ENCODE peak calls at places on chromosome 17, in four cellular contexts. T, R, P and K are unnamed samples.

GRCh38 chr17:56908061-56908542 is 5.7 kb downstream of the TRIM25 start:
- DNase-seq in T (no peak), R (no peak), P (peak), K (no peak)

GRCh38 chr17:67107811-67108210 is 63.5 kb downstream of the CACNG1 start:
- DNase-seq in T (no peak), R (no peak), P (no peak), K (no peak)

GRCh38 chr17:42288078-42288984 is at the start of gene STAT5A:
- DNase-seq in T (no peak), R (peak), P (peak), K (peak)

GRCh38 chr17:61574542-61575351 is 16.3 kb downstream of the NACA2 start:
- DNase-seq in T (peak), R (no peak), P (peak), K (peak)

GRCh38 chr17:57651451-57651850 is 93.6 kb downstream of the CCDC182 start:
- DNase-seq in T (no peak), R (no peak), P (no peak), K (no peak)

GRCh38 chr17:41687828-41688640 is 651 bp upstream of the EIF1 start:
- DNase-seq in T (no peak), R (peak), P (no peak), K (peak)

GRCh38 chr17:69592692-69593350 is 178.3 kb downstream of the MAP2K6 start:
- DNase-seq in T (no peak), R (no peak), P (no peak), K (no peak)

GRCh38 chr17:77572851-77573250 is 385.7 kb upstream of the TNRC6C start:
- DNase-seq in T (no peak), R (no peak), P (no peak), K (no peak)

GRCh38 chr17:6914711-6915110 is 81.1 kb upstream of the ALOX12 start:
- DNase-seq in T (no peak), R (no peak), P (peak), K (no peak)

GRCh38 chr17:40596261-40596919 is 31.1 kb upstream of the CCR7 start:
- DNase-seq in T (peak), R (no peak), P (peak), K (peak)

GRCh38 chr17:48484256-48484655 is 46.6 kb downstream of the HOXB1 start:
- DNase-seq in T (no peak), R (no peak), P (no peak), K (no peak)

GRCh38 chr17:51371732-51372151 is 111.4 kb downstream of the UTP18 start:
- DNase-seq in T (peak), R (peak), P (peak), K (peak)

GRCh38 chr17:67353929-67354557 is 12.3 kb downstream of the PSMD12 start:
- DNase-seq in T (no peak), R (no peak), P (no peak), K (peak)

GRCh38 chr17:78316867-78317816 is 42.7 kb downstream of the SOCS3 start:
- DNase-seq in T (no peak), R (peak), P (peak), K (peak)

GRCh38 chr17:18156171-18156975 is 27.3 kb upstream of the ALKBH5 start:
- DNase-seq in T (no peak), R (no peak), P (no peak), K (no peak)

GRCh38 chr17:5832886-5833285 is 237.3 kb upstream of the WSCD1 start:
- DNase-seq in T (peak), R (no peak), P (no peak), K (peak)

GRCh38 chr17:83007504-83008475 is 71.6 kb upstream of the METRNL start:
- DNase-seq in T (no peak), R (peak), P (no peak), K (no peak)

GRCh38 chr17:64069143-64069542 is 48.7 kb upstream of the ICAM2 start:
- DNase-seq in T (no peak), R (no peak), P (no peak), K (no peak)

GRCh38 chr17:76843703-76844484 is 24.3 kb upstream of the MGAT5B start:
- DNase-seq in T (no peak), R (no peak), P (peak), K (no peak)

GRCh38 chr17:73069846-73070245 is 22.6 kb downstream of the SLC39A11 start:
- DNase-seq in T (no peak), R (no peak), P (no peak), K (no peak)
- TF ChIP-seq CTCF in T (no peak), R (no peak), P (no peak), K (no peak)

DNA sequence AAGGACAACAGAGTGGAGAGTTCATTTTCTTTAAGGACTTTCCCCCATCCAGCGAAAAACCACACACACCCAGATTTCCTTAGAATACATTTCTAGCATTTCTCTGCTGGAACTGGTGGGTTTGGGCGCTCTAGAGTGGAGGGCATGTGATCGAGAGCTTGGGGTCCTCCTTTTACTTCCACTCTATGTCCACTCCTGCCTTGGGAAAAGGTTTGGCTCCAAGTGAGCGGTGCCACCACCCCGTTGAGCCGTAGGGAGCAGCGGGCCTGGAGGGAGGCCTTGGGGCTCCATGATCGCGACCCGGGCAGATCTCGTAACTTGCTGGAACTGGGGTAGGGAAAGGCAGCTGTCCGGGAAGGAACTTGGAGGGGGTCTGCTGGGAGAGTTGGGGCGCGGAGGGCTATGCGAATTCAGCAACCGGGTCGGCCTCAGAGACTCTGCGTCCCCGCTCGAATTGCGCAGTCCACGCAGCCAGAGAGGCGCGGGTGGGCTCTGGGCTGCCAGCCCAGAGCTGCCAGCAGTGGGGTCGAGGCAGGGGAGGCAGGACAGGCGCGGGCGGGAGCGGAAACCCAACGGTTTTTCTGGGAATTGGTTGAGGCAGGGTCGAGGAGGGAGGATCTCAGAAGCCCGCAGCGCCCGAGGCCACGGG is 2.3 kb downstream of the DLX4 start:
- DNase-seq in T (no peak), R (no peak), P (no peak), K (peak)
- TF ChIP-seq EZH2 in T (no peak), R (no peak), P (no peak), K (peak)

GRCh38 chr17:59547131-59547915 is 18.1 kb upstream of the DHX40 start:
- DNase-seq in T (no peak), R (no peak), P (no peak), K (peak)
- TF ChIP-seq POLR2AphosphoS5 in T (no peak), R (no peak), P (no peak), K (no peak)

DNA sequence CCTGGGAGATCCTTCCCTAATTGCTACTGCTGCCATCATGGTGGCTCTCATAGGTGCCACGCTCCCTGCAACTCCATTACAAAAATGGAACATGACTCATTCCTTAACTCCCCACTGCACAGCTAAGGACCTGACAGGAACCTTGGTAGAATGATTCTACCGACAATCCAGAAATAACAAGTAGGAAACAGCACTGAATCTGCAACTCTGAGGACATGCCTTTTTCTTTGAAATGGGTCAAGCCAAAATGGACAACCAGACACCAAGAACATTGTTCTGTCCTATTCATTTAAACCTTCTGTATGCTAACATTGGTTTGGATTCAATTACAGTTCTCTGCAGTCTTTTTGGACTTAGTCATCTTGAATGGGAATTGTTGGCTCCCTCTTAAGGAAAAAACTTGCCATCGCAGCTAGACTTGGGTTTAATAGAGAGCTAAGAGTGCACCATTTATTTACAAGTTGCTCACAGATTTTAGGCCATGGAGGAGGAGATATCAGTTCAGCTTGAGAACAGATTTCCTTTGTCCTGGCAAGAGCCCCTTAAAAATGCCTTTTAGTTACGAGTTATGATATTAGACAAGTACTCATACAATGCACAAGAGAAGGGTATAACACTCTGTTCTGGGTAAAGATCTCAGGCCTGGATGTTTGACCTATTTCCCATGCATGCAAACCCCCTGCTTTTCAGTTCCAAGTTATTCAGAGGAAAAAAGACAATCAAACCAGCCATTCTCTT is 20.9 kb upstream of the NSRP1 start:
- DNase-seq in T (peak), R (no peak), P (peak), K (peak)
- TF ChIP-seq CTCF in T (peak), R (peak), P (peak), K (peak)

GRCh38 chr17:81090361-81091133 is 55.6 kb downstream of the BAIAP2 start:
- DNase-seq in T (no peak), R (peak), P (peak), K (peak)
- TF ChIP-seq EZH2 in T (no peak), R (no peak), P (no peak), K (no peak)

DNA sequence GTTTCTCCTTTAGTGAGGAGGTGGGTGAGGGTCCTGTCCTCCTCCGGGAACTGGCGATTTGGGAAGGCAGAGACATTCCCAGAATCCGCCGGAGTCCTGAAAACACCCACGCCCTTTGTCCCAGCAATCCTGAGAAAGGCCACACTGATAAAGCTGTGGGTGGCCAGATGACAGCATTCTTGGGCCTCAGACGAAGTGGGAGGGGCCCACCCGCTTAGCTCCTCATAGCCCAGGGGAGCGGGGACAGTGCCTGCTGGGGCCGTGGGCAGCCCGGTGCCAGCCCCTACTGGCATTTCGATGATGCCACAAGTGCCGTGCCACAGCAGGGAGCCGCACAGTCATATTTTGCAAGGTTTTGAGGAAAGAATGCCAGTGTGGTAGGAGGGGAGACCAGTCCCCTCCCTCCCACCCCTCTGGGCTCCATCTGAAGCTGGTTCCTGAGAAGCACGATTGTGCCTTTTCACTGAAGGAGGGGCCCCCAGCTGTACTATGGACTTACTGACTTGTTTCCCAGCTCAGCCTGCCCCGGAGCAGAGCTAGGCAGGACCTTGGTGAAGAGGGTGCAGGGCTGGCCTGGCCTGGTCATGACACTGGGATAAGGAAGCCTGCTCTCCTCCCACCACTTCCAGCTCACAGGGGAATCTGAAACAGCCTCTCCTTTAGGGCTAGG is 20.9 kb upstream of the MPRIP start:
- DNase-seq in T (no peak), R (no peak), P (peak), K (no peak)
- TF ChIP-seq POLR2AphosphoS5 in T (peak), R (no peak), P (no peak), K (no peak)

GRCh38 chr17:29565643-29566472 is 979 bp downstream of the ABHD15 start:
- DNase-seq in T (peak), R (no peak), P (no peak), K (peak)
- TF ChIP-seq CTCF in T (peak), R (peak), P (no peak), K (peak)